ENCODE peak calls at places on chromosomes 6 and 20, in four cellular contexts. One of them, this sample, is unnamed.

GRCh38 chr6:13241364-13241763 is 87.0 kb downstream of the TBC1D7 start:
- DNase-seq in lung microvascular endothelial cell: no peak
- DNase-seq in choroid plexus epithelial cell: no peak
- DNase-seq in fibroblast of the conjunctiva: no peak
- DNase-seq in this sample: no peak

GRCh38 chr20:40920291-40920690 is 108.3 kb upstream of the TOP1 start:
- DNase-seq in lung microvascular endothelial cell: no peak
- DNase-seq in choroid plexus epithelial cell: no peak
- DNase-seq in fibroblast of the conjunctiva: no peak
- DNase-seq in this sample: no peak

GRCh38 chr6:88048556-88048955 is 915 bp downstream of the SPACA1 start:
- DNase-seq in lung microvascular endothelial cell: no peak
- DNase-seq in choroid plexus epithelial cell: no peak
- DNase-seq in fibroblast of the conjunctiva: no peak
- DNase-seq in this sample: no peak

GRCh38 chr6:147548930-147549475 is 40.5 kb downstream of the SAMD5 start:
- DNase-seq in lung microvascular endothelial cell: no peak
- DNase-seq in choroid plexus epithelial cell: no peak
- DNase-seq in fibroblast of the conjunctiva: no peak
- DNase-seq in this sample: no peak

GRCh38 chr6:33896391-33897192 is 92.8 kb upstream of the MLN start:
- DNase-seq in lung microvascular endothelial cell: no peak
- DNase-seq in choroid plexus epithelial cell: peak; percentile 14
- DNase-seq in fibroblast of the conjunctiva: no peak
- DNase-seq in this sample: no peak

GRCh38 chr20:663315-664090 is 10.5 kb upstream of the SRXN1 start:
- DNase-seq in lung microvascular endothelial cell: peak; percentile 29
- DNase-seq in choroid plexus epithelial cell: no peak
- DNase-seq in fibroblast of the conjunctiva: no peak
- DNase-seq in this sample: no peak

GRCh38 chr6:37106554-37106953 is 63.4 kb upstream of the PIM1 start:
- DNase-seq in lung microvascular endothelial cell: no peak
- DNase-seq in choroid plexus epithelial cell: no peak
- DNase-seq in fibroblast of the conjunctiva: no peak
- DNase-seq in this sample: no peak

GRCh38 chr6:24910850-24911712 is 24.7 kb downstream of the RIPOR2 start:
- DNase-seq in lung microvascular endothelial cell: peak; percentile 6
- DNase-seq in choroid plexus epithelial cell: peak; percentile 47
- DNase-seq in fibroblast of the conjunctiva: no peak
- DNase-seq in this sample: no peak

GRCh38 chr6:27562027-27562410 is 89.1 kb upstream of the ZNF184 start:
- DNase-seq in lung microvascular endothelial cell: no peak
- DNase-seq in choroid plexus epithelial cell: no peak
- DNase-seq in fibroblast of the conjunctiva: no peak
- DNase-seq in this sample: no peak

GRCh38 chr6:20747996-20748395 is 213.7 kb downstream of the CDKAL1 start:
- DNase-seq in lung microvascular endothelial cell: no peak
- DNase-seq in choroid plexus epithelial cell: no peak
- DNase-seq in fibroblast of the conjunctiva: no peak
- DNase-seq in this sample: no peak

GRCh38 chr20:24781061-24781980 is 167.7 kb upstream of the CST7 start:
- DNase-seq in lung microvascular endothelial cell: no peak
- DNase-seq in choroid plexus epithelial cell: peak; percentile 72
- DNase-seq in fibroblast of the conjunctiva: no peak
- DNase-seq in this sample: no peak

GRCh38 chr20:1907586-1907985 is 12.4 kb downstream of the SIRPA start:
- DNase-seq in lung microvascular endothelial cell: peak; percentile 46
- DNase-seq in choroid plexus epithelial cell: no peak
- DNase-seq in fibroblast of the conjunctiva: no peak
- DNase-seq in this sample: no peak

GRCh38 chr6:166677941-166678340 is 50.9 kb upstream of the RPS6KA2 start:
- DNase-seq in lung microvascular endothelial cell: no peak
- DNase-seq in choroid plexus epithelial cell: no peak
- DNase-seq in fibroblast of the conjunctiva: no peak
- DNase-seq in this sample: no peak

GRCh38 chr6:99297415-99297814 is 52.1 kb downstream of the FAXC start:
- DNase-seq in lung microvascular endothelial cell: no peak
- DNase-seq in choroid plexus epithelial cell: no peak
- DNase-seq in fibroblast of the conjunctiva: no peak
- DNase-seq in this sample: no peak

This sample was measured in retinal pigment epithelial cell.